ENCODE peak calls at places on chromosomes 7 and 10, in ten cellular contexts. One of them, this sample, is unnamed.

GRCh38 chr10:69303632-69304035 is 25.3 kb downstream of the HK1 start:
- DNase-seq in hippocampal formation: no peak
- DNase-seq in NCI-H774: no peak
- DNase-seq in endothelial cell: no peak
- DNase-seq in heart left ventricle: peak
- DNase-seq in upper lobe of right lung: no peak
- DNase-seq in stimulated activated CD8-positive, alpha-beta memory T cell treated with anti-CD3 and anti-CD28 coated beads, Interleukin-15, amount 100 ng/mL, for 24 hours: no peak
- DNase-seq in HEK293T: no peak
- DNase-seq in astrocyte of the hippocampus: no peak
- DNase-seq in nephron progenitor cell: no peak
- DNase-seq in this sample: no peak

GRCh38 chr10:69025370-69025896 is 36.8 kb downstream of the KIFBP start:
- DNase-seq in hippocampal formation: no peak
- DNase-seq in NCI-H774: no peak
- DNase-seq in endothelial cell: no peak
- DNase-seq in heart left ventricle: no peak
- DNase-seq in upper lobe of right lung: no peak
- DNase-seq in stimulated activated CD8-positive, alpha-beta memory T cell treated with anti-CD3 and anti-CD28 coated beads, Interleukin-15, amount 100 ng/mL, for 24 hours: no peak
- DNase-seq in HEK293T: no peak
- DNase-seq in astrocyte of the hippocampus: no peak
- DNase-seq in nephron progenitor cell: no peak
- DNase-seq in this sample: no peak

GRCh38 chr10:45582386-45582781 is 90.2 kb downstream of the ZFAND4 start:
- DNase-seq in hippocampal formation: no peak
- DNase-seq in NCI-H774: no peak
- DNase-seq in endothelial cell: no peak
- DNase-seq in heart left ventricle: no peak
- DNase-seq in upper lobe of right lung: no peak
- DNase-seq in stimulated activated CD8-positive, alpha-beta memory T cell treated with anti-CD3 and anti-CD28 coated beads, Interleukin-15, amount 100 ng/mL, for 24 hours: no peak
- DNase-seq in HEK293T: no peak
- DNase-seq in astrocyte of the hippocampus: no peak
- DNase-seq in nephron progenitor cell: no peak
- DNase-seq in this sample: no peak

GRCh38 chr10:80535671-80536360 is 1.9 kb upstream of the SH2D4B start:
- DNase-seq in hippocampal formation: no peak
- DNase-seq in NCI-H774: peak
- DNase-seq in endothelial cell: no peak
- DNase-seq in heart left ventricle: peak
- DNase-seq in upper lobe of right lung: peak
- DNase-seq in stimulated activated CD8-positive, alpha-beta memory T cell treated with anti-CD3 and anti-CD28 coated beads, Interleukin-15, amount 100 ng/mL, for 24 hours: peak
- DNase-seq in HEK293T: no peak
- DNase-seq in astrocyte of the hippocampus: peak
- DNase-seq in nephron progenitor cell: no peak
- DNase-seq in this sample: peak

GRCh38 chr7:25495342-25495855 is 267.1 kb upstream of the NPVF start:
- DNase-seq in hippocampal formation: no peak
- DNase-seq in NCI-H774: no peak
- DNase-seq in endothelial cell: no peak
- DNase-seq in heart left ventricle: peak
- DNase-seq in upper lobe of right lung: no peak
- DNase-seq in stimulated activated CD8-positive, alpha-beta memory T cell treated with anti-CD3 and anti-CD28 coated beads, Interleukin-15, amount 100 ng/mL, for 24 hours: no peak
- DNase-seq in HEK293T: no peak
- DNase-seq in astrocyte of the hippocampus: no peak
- DNase-seq in nephron progenitor cell: peak
- DNase-seq in this sample: peak

GRCh38 chr10:30979956-30980355 is 51.7 kb downstream of the ZNF438 start:
- DNase-seq in hippocampal formation: no peak
- DNase-seq in NCI-H774: no peak
- DNase-seq in endothelial cell: no peak
- DNase-seq in heart left ventricle: no peak
- DNase-seq in upper lobe of right lung: no peak
- DNase-seq in stimulated activated CD8-positive, alpha-beta memory T cell treated with anti-CD3 and anti-CD28 coated beads, Interleukin-15, amount 100 ng/mL, for 24 hours: no peak
- DNase-seq in HEK293T: no peak
- DNase-seq in astrocyte of the hippocampus: no peak
- DNase-seq in nephron progenitor cell: no peak
- DNase-seq in this sample: no peak

GRCh38 chr7:102202556-102202955 is 84.1 kb upstream of the SH2B2 start:
- DNase-seq in hippocampal formation: no peak
- DNase-seq in NCI-H774: no peak
- DNase-seq in endothelial cell: no peak
- DNase-seq in heart left ventricle: no peak
- DNase-seq in upper lobe of right lung: no peak
- DNase-seq in stimulated activated CD8-positive, alpha-beta memory T cell treated with anti-CD3 and anti-CD28 coated beads, Interleukin-15, amount 100 ng/mL, for 24 hours: no peak
- DNase-seq in HEK293T: no peak
- DNase-seq in astrocyte of the hippocampus: no peak
- DNase-seq in nephron progenitor cell: no peak
- DNase-seq in this sample: no peak

GRCh38 chr7:41997151-41997550 is 239.9 kb downstream of the GLI3 start:
- DNase-seq in hippocampal formation: no peak
- DNase-seq in NCI-H774: no peak
- DNase-seq in endothelial cell: no peak
- DNase-seq in heart left ventricle: no peak
- DNase-seq in upper lobe of right lung: no peak
- DNase-seq in stimulated activated CD8-positive, alpha-beta memory T cell treated with anti-CD3 and anti-CD28 coated beads, Interleukin-15, amount 100 ng/mL, for 24 hours: no peak
- DNase-seq in HEK293T: no peak
- DNase-seq in astrocyte of the hippocampus: no peak
- DNase-seq in nephron progenitor cell: no peak
- DNase-seq in this sample: no peak

GRCh38 chr7:16212032-16212431 is 209.3 kb downstream of the CRPPA start:
- DNase-seq in hippocampal formation: no peak
- DNase-seq in NCI-H774: no peak
- DNase-seq in endothelial cell: no peak
- DNase-seq in heart left ventricle: no peak
- DNase-seq in upper lobe of right lung: no peak
- DNase-seq in stimulated activated CD8-positive, alpha-beta memory T cell treated with anti-CD3 and anti-CD28 coated beads, Interleukin-15, amount 100 ng/mL, for 24 hours: no peak
- DNase-seq in HEK293T: no peak
- DNase-seq in astrocyte of the hippocampus: no peak
- DNase-seq in nephron progenitor cell: no peak
- DNase-seq in this sample: no peak

GRCh38 chr10:104376784-104377300 is 23.2 kb downstream of the CFAP58 start:
- DNase-seq in hippocampal formation: no peak
- DNase-seq in NCI-H774: no peak
- DNase-seq in endothelial cell: no peak
- DNase-seq in heart left ventricle: no peak
- DNase-seq in upper lobe of right lung: no peak
- DNase-seq in stimulated activated CD8-positive, alpha-beta memory T cell treated with anti-CD3 and anti-CD28 coated beads, Interleukin-15, amount 100 ng/mL, for 24 hours: no peak
- DNase-seq in HEK293T: no peak
- DNase-seq in astrocyte of the hippocampus: peak
- DNase-seq in nephron progenitor cell: no peak
- DNase-seq in this sample: no peak

GRCh38 chr10:32327364-32327691 is 19.6 kb downstream of the EPC1 start:
- DNase-seq in hippocampal formation: no peak
- DNase-seq in NCI-H774: no peak
- DNase-seq in endothelial cell: no peak
- DNase-seq in heart left ventricle: no peak
- DNase-seq in upper lobe of right lung: no peak
- DNase-seq in stimulated activated CD8-positive, alpha-beta memory T cell treated with anti-CD3 and anti-CD28 coated beads, Interleukin-15, amount 100 ng/mL, for 24 hours: no peak
- DNase-seq in HEK293T: no peak
- DNase-seq in astrocyte of the hippocampus: no peak
- DNase-seq in nephron progenitor cell: no peak
- DNase-seq in this sample: no peak

GRCh38 chr7:44110724-44111635 is 6.8 kb downstream of the AEBP1 start:
- DNase-seq in hippocampal formation: no peak
- DNase-seq in NCI-H774: no peak
- DNase-seq in endothelial cell: no peak
- DNase-seq in heart left ventricle: no peak
- DNase-seq in upper lobe of right lung: no peak
- DNase-seq in stimulated activated CD8-positive, alpha-beta memory T cell treated with anti-CD3 and anti-CD28 coated beads, Interleukin-15, amount 100 ng/mL, for 24 hours: no peak
- DNase-seq in HEK293T: no peak
- DNase-seq in astrocyte of the hippocampus: no peak
- DNase-seq in nephron progenitor cell: no peak
- DNase-seq in this sample: no peak

GRCh38 chr7:99459087-99459486 is 6.9 kb downstream of the ATP5MF start:
- DNase-seq in hippocampal formation: no peak
- DNase-seq in NCI-H774: no peak
- DNase-seq in endothelial cell: peak
- DNase-seq in heart left ventricle: no peak
- DNase-seq in upper lobe of right lung: no peak
- DNase-seq in stimulated activated CD8-positive, alpha-beta memory T cell treated with anti-CD3 and anti-CD28 coated beads, Interleukin-15, amount 100 ng/mL, for 24 hours: no peak
- DNase-seq in HEK293T: peak
- DNase-seq in astrocyte of the hippocampus: peak
- DNase-seq in nephron progenitor cell: no peak
- DNase-seq in this sample: no peak

GRCh38 chr10:92839191-92840085 is 8.9 kb upstream of the EXOC6 start:
- DNase-seq in hippocampal formation: no peak
- DNase-seq in NCI-H774: no peak
- DNase-seq in endothelial cell: peak
- DNase-seq in heart left ventricle: peak
- DNase-seq in upper lobe of right lung: peak
- DNase-seq in stimulated activated CD8-positive, alpha-beta memory T cell treated with anti-CD3 and anti-CD28 coated beads, Interleukin-15, amount 100 ng/mL, for 24 hours: peak
- DNase-seq in HEK293T: peak
- DNase-seq in astrocyte of the hippocampus: no peak
- DNase-seq in nephron progenitor cell: peak
- DNase-seq in this sample: peak